ENCODE peak calls at places on chromosomes 16 and 17, in six cellular contexts. K is AG09309, T is cardiac muscle cell, S is fibroblast of lung, J is lower lobe of right lung, G is OCI-LY7. V is an unnamed sample.

GRCh38 chr17:10226930-10227695 is 28.7 kb upstream of the GAS7 start:
- DNase-seq in K (no peak), T (peak; percentile 64), G (peak; percentile 21), J (peak; percentile 67), S (no peak), V (no peak)

GRCh38 chr17:49546546-49547535 is 28.8 kb upstream of the NXPH3 start:
- DNase-seq in S (no peak), J (no peak), K (no peak), T (no peak), G (no peak), V (no peak)

GRCh38 chr16:2022723-2023097 is 3.1 kb downstream of the NPW start:
- DNase-seq in K (no peak), G (peak; percentile 32), J (no peak), T (peak; percentile 61), S (peak; percentile 68), V (no peak)

GRCh38 chr16:17360810-17361209 is 110.0 kb downstream of the XYLT1 start:
- DNase-seq in S (no peak), T (no peak), J (no peak), K (no peak), G (no peak), V (no peak)

GRCh38 chr16:72989203-72989991 is 58.5 kb downstream of the ZFHX3 start:
- DNase-seq in K (peak; percentile 76), G (no peak), T (no peak), S (peak; percentile 96), J (no peak), V (peak; percentile 86)

GRCh38 chr17:46950615-46950996 is 27.6 kb downstream of the GOSR2 start:
- DNase-seq in J (no peak), G (no peak), K (no peak), S (no peak), T (no peak), V (no peak)

GRCh38 chr16:728131-728889 is 1.4 kb downstream of the HAGHL start:
- DNase-seq in T (peak; percentile 64), G (peak; percentile 85), K (no peak), J (peak; percentile 81), S (peak; percentile 81), V (no peak)

GRCh38 chr16:75086281-75086680 is 30.3 kb downstream of the LDHD start:
- DNase-seq in K (no peak), S (peak; percentile 58), G (no peak), T (no peak), J (no peak), V (no peak)

GRCh38 chr17:4948166-4948996 is at the start of gene PFN1:
- DNase-seq in J (peak; percentile 94), T (peak; percentile 88), G (peak; percentile 96), S (peak; percentile 89), K (peak; percentile 74), V (peak; percentile 67)

GRCh38 chr17:17809527-17810373 is 27.0 kb downstream of the SREBF1 start:
- DNase-seq in K (no peak), S (peak; percentile 43), J (no peak), T (peak; percentile 79), G (no peak), V (no peak)

GRCh38 chr16:71214771-71215381 is 15.6 kb downstream of the HYDIN start:
- DNase-seq in J (no peak), S (no peak), T (peak; percentile 22), K (no peak), G (no peak), V (no peak)

GRCh38 chr17:4584125-4584834 is at the start of gene SMTNL2:
- DNase-seq in T (peak; percentile 83), J (no peak), G (no peak), S (no peak), K (no peak), V (no peak)

GRCh38 chr16:57390635-57391307 is 13.8 kb upstream of the CCL17 start:
- DNase-seq in J (no peak), S (no peak), T (no peak), G (no peak), K (no peak), V (no peak)

GRCh38 chr17:4843451-4843850 is 10.3 kb downstream of the MINK1 start:
- DNase-seq in K (no peak), G (no peak), J (no peak), S (no peak), T (no peak), V (no peak)

GRCh38 chr17:20213429-20213828 is 204.3 kb downstream of the SPECC1 start:
- DNase-seq in S (no peak), T (no peak), G (no peak), J (no peak), K (no peak), V (no peak)

GRCh38 chr17:29699283-29699682 is 76.6 kb upstream of the CORO6 start:
- DNase-seq in S (no peak), G (no peak), J (no peak), T (peak; percentile 21), K (no peak), V (no peak)

GRCh38 chr16:31698901-31699300 is 171.2 kb downstream of the AHSP start:
- DNase-seq in K (no peak), T (no peak), G (no peak), J (no peak), S (no peak), V (no peak)

GRCh38 chr17:30309591-30309990 is 17.8 kb upstream of the BLMH start:
- DNase-seq in J (no peak), T (no peak), K (no peak), S (peak; percentile 87), G (no peak), V (no peak)

GRCh38 chr17:67050476-67051154 is 6.3 kb downstream of the CACNG1 start:
- DNase-seq in J (no peak), S (no peak), G (no peak), K (no peak), T (no peak), V (no peak)

GRCh38 chr16:89150090-89150835 is 21.3 kb upstream of the CDH15 start:
- DNase-seq in T (no peak), J (peak; percentile 22), S (no peak), K (no peak), G (no peak), V (no peak)

GRCh38 chr17:36485805-36486203 is 677 bp upstream of the ZNHIT3 start:
- DNase-seq in G (peak; percentile 71), S (no peak), K (no peak), J (no peak), T (no peak), V (no peak)

GRCh38 chr17:48543854-48544355 is 1.0 kb downstream of the HOXB2 start:
- DNase-seq in J (no peak), S (no peak), T (no peak), K (no peak), G (no peak), V (no peak)

GRCh38 chr16:77191259-77191969 is 424 bp downstream of the MON1B start:
- DNase-seq in S (no peak), J (peak; percentile 70), G (peak; percentile 49), K (no peak), T (no peak), V (no peak)

GRCh38 chr16:58678716-58679115 is 5.9 kb downstream of the SLC38A7 start:
- DNase-seq in T (no peak), K (no peak), G (peak; percentile 33), J (no peak), S (no peak), V (no peak)
- TF ChIP-seq CTCF in T (peak; percentile 12), K (peak; percentile 49), G (peak; percentile 36), J (no peak), S (no peak), V (no peak)

DNA sequence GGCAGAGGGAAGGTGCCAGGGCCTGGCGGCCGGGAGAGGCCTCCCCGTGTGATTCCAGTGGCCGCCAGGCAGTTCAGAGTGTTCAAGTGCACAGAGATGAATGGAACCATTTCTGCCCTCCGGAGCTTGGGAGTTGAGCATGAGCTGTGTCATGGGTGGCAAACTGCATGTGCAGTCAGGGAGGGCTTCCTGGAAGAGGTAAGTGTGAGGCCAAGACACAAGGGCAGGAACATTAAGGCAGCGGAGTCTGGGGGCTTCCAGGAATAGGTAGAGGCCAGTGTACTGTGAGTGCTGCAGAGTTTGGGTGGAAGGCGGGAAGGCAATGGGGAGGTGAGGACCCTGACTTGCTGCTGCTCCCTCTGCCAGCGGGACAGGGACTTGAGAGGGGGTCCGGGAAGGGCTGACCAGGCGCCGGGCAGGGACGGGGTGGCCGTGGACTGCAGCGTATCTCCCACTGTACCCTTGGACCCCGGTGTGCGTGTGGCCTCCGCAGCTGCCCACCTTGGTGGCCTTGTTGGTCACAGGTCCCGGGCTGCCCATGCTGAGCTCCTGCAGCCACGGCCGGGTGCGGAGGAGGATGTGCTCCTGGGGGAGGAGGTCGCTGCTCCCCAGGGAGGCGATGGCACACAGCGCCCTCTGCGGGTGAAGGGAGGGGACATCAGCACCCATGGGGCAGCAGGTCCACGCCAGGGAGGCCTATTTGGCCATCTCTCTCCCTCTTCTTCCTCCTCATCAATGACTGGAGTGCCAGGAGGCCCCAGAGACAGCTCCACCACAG is 7.5 kb upstream of the CEP131 start:
- DNase-seq in G (peak; percentile 52), J (no peak), S (no peak), T (no peak), K (no peak), V (no peak)
- TF ChIP-seq CTCF in G (peak; percentile 79), J (peak; percentile 16), S (peak; percentile 10), T (peak; percentile 32), K (peak; percentile 37), V (peak; percentile 39)

DNA sequence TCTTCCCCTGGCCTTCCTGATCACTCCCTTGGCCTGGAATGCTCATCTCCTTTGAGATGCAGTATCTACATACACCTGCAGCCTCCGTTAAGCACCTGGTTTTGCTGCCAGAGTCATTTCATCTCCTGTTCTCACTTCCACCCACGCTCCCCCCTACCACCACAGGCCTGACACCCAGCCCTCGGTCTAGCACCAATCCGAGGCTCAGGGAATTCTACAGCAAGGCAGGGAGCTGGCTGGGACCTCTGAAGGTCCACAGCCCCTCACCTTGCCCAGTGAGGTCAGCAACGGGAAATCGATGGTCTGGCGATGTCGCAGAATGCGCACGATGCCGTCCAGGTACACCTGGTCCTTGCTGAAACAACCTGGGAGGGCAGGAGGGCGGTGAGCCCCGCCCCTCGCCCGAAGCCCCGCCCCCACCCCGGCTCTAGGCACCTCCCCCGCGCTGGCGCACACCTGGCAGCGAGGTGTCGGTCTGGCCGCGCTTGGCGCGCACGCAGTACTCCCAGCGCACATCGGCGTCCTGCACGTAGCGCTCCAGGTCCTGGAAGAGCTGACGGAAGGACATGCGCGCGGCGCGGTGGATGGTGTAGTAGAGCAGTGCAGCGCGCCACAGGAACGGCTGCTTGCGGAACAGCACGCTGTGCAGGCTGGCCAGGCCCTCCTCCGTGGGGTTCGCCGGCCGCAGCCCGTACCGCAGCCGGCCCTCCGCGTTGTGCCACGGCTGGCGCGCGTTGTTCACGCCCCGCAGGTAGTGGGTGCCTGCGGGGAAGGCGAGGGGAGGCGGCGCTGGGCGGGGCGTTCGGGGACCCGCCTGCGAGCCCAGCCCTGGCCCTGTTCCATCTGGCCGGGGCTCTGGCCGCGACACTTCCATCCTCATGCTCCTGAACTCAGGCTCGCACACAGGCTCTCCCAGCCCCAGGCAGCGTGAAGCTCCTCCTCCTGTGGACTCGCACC is 5.7 kb downstream of the MATCAP1 start:
- DNase-seq in S (peak; percentile 52), J (peak; percentile 91), K (no peak), G (peak; percentile 53), T (peak; percentile 73), V (no peak)
- TF ChIP-seq CTCF in S (no peak), J (peak; percentile 19), K (no peak), G (no peak), T (no peak), V (no peak)

GRCh38 chr17:73595931-73596330 is 48.3 kb downstream of the SDK2 start:
- DNase-seq in K (no peak), T (no peak), J (no peak), G (no peak), S (no peak), V (no peak)
- TF ChIP-seq CTCF in K (no peak), T (no peak), J (no peak), G (no peak), S (no peak), V (no peak)